ENCODE peak calls at places on chromosomes 13 and 19, in six cellular contexts. Q is stimulated activated CD8-positive, alpha-beta memory T cell treated with anti-CD3 and anti-CD28 coated beads, Interleukin-2, amount 100 ng/mL, for 1 hour; R is T-cell; X is HepG2; U is endothelial cell; A is activated CD4-positive, alpha-beta T cell treated with anti-CD3 and anti-CD28 coated beads, Interleukin-2, amount 50 U/mL, for 24 hours. H is an unnamed sample.

GRCh38 chr13:40333238-40333637 is 333.2 kb downstream of the FOXO1 start:
- DNase-seq in Q (no peak), R (no peak), X (no peak), U (no peak), A (no peak), H (no peak)

GRCh38 chr19:47036233-47036651 is 12.2 kb downstream of the TMEM160 start:
- DNase-seq in Q (no peak), R (no peak), X (no peak), U (no peak), A (no peak), H (no peak)

GRCh38 chr13:43205421-43205820 is 182.0 kb downstream of the DNAJC15 start:
- DNase-seq in Q (no peak), R (no peak), X (no peak), U (no peak), A (no peak), H (no peak)

GRCh38 chr19:1873524-1874473 is 10.4 kb upstream of the KLF16 start:
- DNase-seq in Q (no peak), R (no peak), X (no peak), U (no peak), A (no peak), H (no peak)

GRCh38 chr19:9178901-9179300 is at the start of gene OR7D2:
- DNase-seq in Q (no peak), R (no peak), X (no peak), U (no peak), A (no peak), H (no peak)

GRCh38 chr13:69565334-69565733 is 542.3 kb upstream of the ATXN8OS start:
- DNase-seq in Q (no peak), R (no peak), X (peak; percentile 52), U (peak; percentile 31), A (no peak), H (no peak)

GRCh38 chr19:5012688-5013457 is 44.0 kb downstream of the KDM4B start:
- DNase-seq in Q (no peak), R (no peak), X (no peak), U (no peak), A (no peak), H (no peak)

GRCh38 chr13:85582890-85583289 is 216.3 kb downstream of the SLITRK6 start:
- DNase-seq in Q (no peak), R (no peak), X (no peak), U (no peak), A (no peak), H (no peak)

GRCh38 chr13:27860743-27861142 is 59.1 kb upstream of the PDX1 start:
- DNase-seq in Q (no peak), R (no peak), X (no peak), U (no peak), A (no peak), H (no peak)

GRCh38 chr19:8097681-8098567 is 45.4 kb downstream of the CCL25 start:
- DNase-seq in Q (no peak), R (no peak), X (no peak), U (no peak), A (no peak), H (no peak)

GRCh38 chr19:14409157-14410053 is 9.7 kb downstream of the DDX39A start:
- DNase-seq in Q (no peak), R (no peak), X (no peak), U (no peak), A (no peak), H (no peak)

GRCh38 chr13:92590503-92590908 is 636.1 kb upstream of the GPC6 start:
- DNase-seq in Q (no peak), R (no peak), X (no peak), U (no peak), A (no peak), H (no peak)

GRCh38 chr13:43019811-43020210 is 3.6 kb upstream of the DNAJC15 start:
- DNase-seq in Q (no peak), R (no peak), X (no peak), U (no peak), A (no peak), H (no peak)

GRCh38 chr19:18538115-18538514 is 5.3 kb downstream of the FKBP8 start:
- DNase-seq in Q (no peak), R (no peak), X (no peak), U (no peak), A (no peak), H (no peak)

GRCh38 chr13:41891119-41891518 is 69.8 kb downstream of the VWA8 start:
- DNase-seq in Q (no peak), R (no peak), X (no peak), U (no peak), A (no peak), H (no peak)

GRCh38 chr13:30711375-30711774 is 24.0 kb upstream of the ALOX5AP start:
- DNase-seq in Q (no peak), R (no peak), X (no peak), U (no peak), A (no peak), H (no peak)

GRCh38 chr19:50803633-50804419 is 13.6 kb downstream of the ACP4 start:
- DNase-seq in Q (no peak), R (no peak), X (no peak), U (peak; percentile 40), A (peak; percentile 42), H (no peak)

GRCh38 chr13:42014119-42014518 is 34.3 kb upstream of the DGKH start:
- DNase-seq in Q (no peak), R (no peak), X (no peak), U (no peak), A (no peak), H (no peak)

GRCh38 chr19:1736916-1737315 is 16.4 kb upstream of the ONECUT3 start:
- DNase-seq in Q (no peak), R (no peak), X (no peak), U (no peak), A (no peak), H (no peak)

GRCh38 chr13:24328145-24328544 is 18.8 kb downstream of the C1QTNF9 start:
- DNase-seq in Q (no peak), R (no peak), X (no peak), U (no peak), A (no peak), H (peak; percentile 71)

GRCh38 chr13:91369432-91369831 is 21.9 kb downstream of the MIR17HG start:
- DNase-seq in Q (no peak), R (no peak), X (no peak), U (no peak), A (no peak), H (no peak)

GRCh38 chr19:33470040-33470330 is 51.6 kb downstream of the PEPD start:
- DNase-seq in Q (no peak), R (no peak), X (no peak), U (no peak), A (no peak), H (no peak)

GRCh38 chr13:49308104-49308875 is 60.6 kb downstream of the CDADC1 start:
- DNase-seq in Q (no peak), R (no peak), X (peak; percentile 63), U (no peak), A (no peak), H (no peak)

GRCh38 chr13:49759503-49759902 is 33.0 kb downstream of the KPNA3 start:
- DNase-seq in Q (no peak), R (peak; percentile 4), X (no peak), U (no peak), A (no peak), H (no peak)